ENCODE peak calls at places on chromosomes 3 and 15, in ten cellular contexts. S is heart right ventricle, Z is glutamatergic neuron, D is body of pancreas, Q is GM12865, H is B cell, M is AG09309, L is BE2C, I is colonic mucosa, A is OCI-LY7. X is an unnamed sample.

GRCh38 chr3:161403251-161403650 is 31.9 kb upstream of the SPTSSB start:
- DNase-seq in A (no peak), H (no peak), M (no peak), Z (no peak), S (no peak), D (no peak), L (no peak), I (no peak), Q (no peak), X (peak; percentile 64)

GRCh38 chr15:45027220-45027619 is 4.2 kb downstream of the SORD start:
- DNase-seq in S (no peak), A (no peak), Z (no peak), I (no peak), D (no peak), Q (no peak), L (peak; percentile 27), M (no peak), H (no peak), X (no peak)

GRCh38 chr3:97970929-97971460 is 1.2 kb downstream of the RIOX2 start:
- DNase-seq in S (no peak), Q (peak; percentile 21), M (no peak), L (no peak), A (peak; percentile 31), I (no peak), D (no peak), H (no peak), Z (no peak), X (no peak)

GRCh38 chr3:196995027-196995426 is 26.4 kb upstream of the PIGZ start:
- DNase-seq in S (no peak), D (no peak), Q (no peak), Z (no peak), I (no peak), L (no peak), M (no peak), H (no peak), A (no peak), X (no peak)

GRCh38 chr3:50474717-50475116 is 28.7 kb downstream of the CACNA2D2 start:
- DNase-seq in Z (no peak), M (no peak), L (no peak), D (no peak), H (no peak), I (no peak), S (no peak), A (no peak), Q (no peak), X (no peak)

GRCh38 chr15:57522148-57522547 is 69.6 kb upstream of the MYZAP start:
- DNase-seq in S (no peak), A (no peak), I (no peak), Z (no peak), D (peak; percentile 77), M (no peak), Q (no peak), H (no peak), L (no peak), X (no peak)

GRCh38 chr3:111667621-111668239 is 72.6 kb upstream of the ZBED2 start:
- DNase-seq in Z (no peak), I (peak; percentile 48), Q (peak; percentile 86), M (no peak), H (peak; percentile 86), L (no peak), S (no peak), D (no peak), A (peak; percentile 90), X (no peak)

GRCh38 chr3:49017646-49017977 is 768 bp downstream of the DALRD3 start:
- DNase-seq in Q (no peak), H (no peak), L (no peak), A (no peak), Z (no peak), D (no peak), S (no peak), M (no peak), I (peak; percentile 75), X (peak; percentile 37)

GRCh38 chr15:76114561-76114960 is 54.8 kb downstream of the TMEM266 start:
- DNase-seq in I (no peak), Q (no peak), H (no peak), A (no peak), M (no peak), D (no peak), L (no peak), S (no peak), Z (no peak), X (no peak)

GRCh38 chr15:36771826-36772225 is 192.4 kb downstream of the CDIN1 start:
- DNase-seq in S (no peak), Q (no peak), L (no peak), H (no peak), I (no peak), A (no peak), M (no peak), Z (no peak), D (no peak), X (no peak)

GRCh38 chr15:96334705-96335428 is 4.4 kb downstream of the NR2F2 start:
- DNase-seq in Q (no peak), D (no peak), L (no peak), Z (no peak), H (no peak), S (no peak), A (no peak), M (no peak), I (peak; percentile 24), X (peak; percentile 19)

GRCh38 chr15:40087991-40088928 is 20.4 kb downstream of the BMF start:
- DNase-seq in A (no peak), I (no peak), H (no peak), Z (no peak), M (no peak), L (no peak), D (peak; percentile 57), Q (no peak), S (peak; percentile 57), X (no peak)

GRCh38 chr3:4772171-4772804 is 206.9 kb upstream of the BHLHE40 start:
- DNase-seq in D (peak; percentile 93), Z (no peak), A (no peak), Q (no peak), I (peak; percentile 85), H (no peak), M (peak; percentile 84), S (peak; percentile 84), L (no peak), X (no peak)

DNA sequence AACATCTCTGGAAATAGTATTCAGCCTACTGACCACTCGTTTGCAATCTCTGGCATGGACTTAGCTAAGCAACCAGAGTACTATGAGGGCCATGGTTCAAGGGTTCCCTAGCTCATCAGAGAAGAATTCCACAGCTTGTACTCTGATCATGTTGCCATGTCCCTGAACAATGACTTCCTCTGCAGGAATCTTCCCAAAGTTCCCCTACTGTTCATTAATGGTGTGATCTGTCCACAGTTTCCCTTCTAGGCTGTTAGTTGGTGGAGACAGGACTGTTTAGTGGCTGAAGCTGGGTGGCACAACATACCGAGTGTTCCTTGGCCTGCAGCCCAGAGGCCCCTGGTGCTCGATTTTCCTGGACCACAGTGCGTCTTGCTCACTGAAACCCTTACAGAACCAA is 44.4 kb upstream of the GALNT15 start:
- DNase-seq in S (no peak), Z (no peak), I (no peak), D (no peak), Q (no peak), A (no peak), M (peak; percentile 77), H (no peak), L (no peak), X (no peak)
- TF ChIP-seq CTCF in S (no peak), Z (no peak), I (no peak), D (no peak), Q (no peak), A (no peak), M (no peak), H (no peak), L (no peak), X (no peak)

GRCh38 chr3:122952509-122952908 is 75.1 kb downstream of the SEMA5B start:
- DNase-seq in H (no peak), S (peak; percentile 21), A (peak; percentile 3), Q (peak; percentile 33), L (no peak), Z (no peak), M (no peak), D (no peak), I (no peak), X (peak; percentile 75)
- TF ChIP-seq CTCF in H (no peak), S (peak; percentile 18), A (no peak), Q (no peak), L (peak; percentile 30), Z (no peak), M (no peak), D (no peak), I (no peak), X (no peak)

GRCh38 chr3:140941090-140941433 is 574 bp upstream of the SLC25A36 start:
- DNase-seq in Q (no peak), D (no peak), M (no peak), I (no peak), Z (no peak), S (no peak), H (no peak), L (no peak), A (no peak), X (no peak)

GRCh38 chr3:140943781-140944547 is 2.3 kb downstream of the SLC25A36 start:
- DNase-seq in A (no peak), I (no peak), Z (no peak), Q (no peak), L (no peak), S (no peak), M (no peak), D (no peak), H (no peak), X (no peak)

GRCh38 chr3:140942221-140943104 is 827 bp downstream of the SLC25A36 start:
- DNase-seq in Q (peak; percentile 83), H (peak; percentile 46), L (peak; percentile 72), M (no peak), A (peak; percentile 80), Z (peak; percentile 78), D (peak; percentile 65), S (peak; percentile 63), I (peak; percentile 69), X (peak; percentile 61)

DNA sequence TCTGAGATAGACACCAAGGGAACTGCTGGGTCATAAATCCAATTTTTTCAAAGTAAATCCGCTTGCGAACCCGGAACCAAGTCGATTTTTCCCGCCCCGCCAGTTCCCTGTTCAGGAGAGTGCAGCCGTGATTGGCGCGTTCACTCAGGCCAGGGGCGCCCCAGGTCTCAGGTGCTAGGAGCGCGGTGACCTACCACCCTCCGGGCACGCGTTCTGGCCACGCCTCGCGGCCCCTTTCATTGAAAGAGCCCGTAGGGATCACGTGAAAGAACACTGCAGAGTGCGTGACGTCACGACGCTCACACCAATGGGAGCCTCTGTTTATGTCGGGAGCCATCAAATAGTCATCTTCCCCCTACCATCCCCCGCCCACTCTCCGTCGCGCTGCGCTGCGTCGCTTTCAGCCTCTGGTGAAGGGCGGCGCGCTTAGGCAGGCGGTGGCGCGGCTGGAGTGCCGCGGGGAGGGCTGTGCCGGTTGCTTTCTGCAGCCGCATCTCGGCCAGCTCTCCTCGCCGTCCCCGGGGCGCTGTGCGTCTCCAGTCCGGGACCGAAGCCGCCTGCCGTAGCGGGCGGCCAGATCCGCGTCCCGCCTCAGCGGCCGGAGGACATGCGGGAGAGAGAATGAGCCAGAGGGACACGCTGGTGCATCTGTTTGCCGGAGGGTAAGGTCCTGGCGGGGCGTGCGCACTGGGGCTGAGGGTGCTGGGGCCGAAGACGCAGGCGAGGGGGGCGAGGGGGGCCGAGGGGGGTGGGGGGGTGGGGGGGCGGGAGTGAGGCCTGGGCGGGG is at the start of gene SLC25A36:
- DNase-seq in A (peak; percentile 99), L (peak; percentile 97), I (peak; percentile 98), D (peak; percentile 98), H (peak; percentile 97), Q (peak; percentile 99), Z (peak; percentile 96), M (peak; percentile 82), S (peak; percentile 96), X (peak; percentile 99)
- TF ChIP-seq CTCF in A (no peak), L (no peak), I (no peak), D (no peak), H (no peak), Q (no peak), Z (no peak), M (no peak), S (no peak), X (no peak)

GRCh38 chr15:94576889-94577533 is 345.6 kb downstream of the MCTP2 start:
- DNase-seq in Z (peak; percentile 47), A (peak; percentile 64), Q (peak; percentile 47), L (peak; percentile 55), S (no peak), H (no peak), I (peak; percentile 33), M (no peak), D (peak; percentile 19), X (peak; percentile 72)
- TF ChIP-seq CTCF in Z (peak; percentile 83), A (peak; percentile 89), Q (peak; percentile 84), L (peak; percentile 90), S (peak; percentile 47), H (peak; percentile 63), I (peak; percentile 59), M (peak; percentile 11), D (peak; percentile 56), X (peak; percentile 58)